ENCODE peak calls at places on chromosomes 12 and 14, in six cellular contexts. M, A, F, Z, D and X are unnamed samples. For H3K36me3, the result is how much of the 10 kb centered on the place peaks cover.

GRCh38 chr12:34033628-34034296 is 11.5 kb downstream of the ALG10 start:
- DNase-seq in M (peak), A (no peak), F (peak), Z (no peak), D (no peak), X (no peak)

GRCh38 chr12:62347922-62348650 is 87.9 kb downstream of the USP15 start:
- DNase-seq in M (peak), A (no peak), F (no peak), Z (no peak), D (no peak), X (no peak)

GRCh38 chr14:47917344-47917954 is 242.0 kb upstream of the MDGA2 start:
- DNase-seq in M (peak), A (no peak), F (peak), Z (no peak), D (no peak), X (no peak)

GRCh38 chr14:65238456-65238855 is 136.1 kb upstream of the MAX start:
- DNase-seq in M (peak), A (peak), F (no peak), Z (no peak), D (no peak), X (no peak)

GRCh38 chr12:103312742-103313354 is 182.9 kb downstream of the C12orf42 start:
- DNase-seq in M (no peak), A (no peak), F (no peak), Z (no peak), D (no peak), X (no peak)

GRCh38 chr14:22630486-22630885 is 13.7 kb downstream of the OR6J1 start:
- DNase-seq in M (no peak), A (no peak), F (no peak), Z (no peak), D (no peak), X (no peak)

GRCh38 chr12:91896725-91897515 is 248.7 kb downstream of the BTG1 start:
- DNase-seq in M (no peak), A (peak), F (no peak), Z (no peak), D (peak), X (no peak)

GRCh38 chr12:92506460-92506859 is 196.3 kb upstream of the PLEKHG7 start:
- DNase-seq in M (no peak), A (no peak), F (no peak), Z (no peak), D (no peak), X (no peak)

GRCh38 chr14:89723930-89724915 is 230.3 kb downstream of the EFCAB11 start:
- DNase-seq in M (no peak), A (no peak), F (no peak), Z (no peak), D (no peak), X (no peak)

GRCh38 chr14:55301722-55302121 is 30.5 kb downstream of the FBXO34 start:
- DNase-seq in M (peak), A (no peak), F (no peak), Z (peak), D (no peak), X (no peak)

GRCh38 chr12:83823386-83824045 is 1089.1 kb downstream of the SLC6A15 start:
- DNase-seq in M (peak), A (no peak), F (peak), Z (no peak), D (no peak), X (no peak)

GRCh38 chr12:62860501-62861156 is 74.3 kb downstream of the PPM1H start:
- DNase-seq in M (no peak), A (no peak), F (no peak), Z (no peak), D (no peak), X (no peak)

GRCh38 chr14:22549304-22549962 is 39.6 kb downstream of the DAD1 start:
- DNase-seq in M (no peak), A (no peak), F (no peak), Z (no peak), D (no peak), X (no peak)

GRCh38 chr14:98101323-98101722 is 1170.7 kb downstream of the BCL11B start:
- DNase-seq in M (no peak), A (no peak), F (no peak), Z (no peak), D (no peak), X (no peak)

GRCh38 chr12:4505381-4505986 is 33.2 kb upstream of the RAD51AP1 start:
- DNase-seq in M (no peak), A (no peak), F (no peak), Z (no peak), D (no peak), X (no peak)

GRCh38 chr14:105930572-105930971 is 404.2 kb downstream of the TMEM121 start:
- DNase-seq in M (no peak), A (no peak), F (no peak), Z (no peak), D (no peak), X (no peak)

GRCh38 chr14:84814391-84814790 is 715.6 kb upstream of the FLRT2 start:
- DNase-seq in M (no peak), A (no peak), F (no peak), Z (no peak), D (no peak), X (no peak)

GRCh38 chr14:68807148-68807600 is 14.3 kb upstream of the ZFP36L1 start:
- DNase-seq in M (no peak), A (peak), F (peak), Z (no peak), D (peak), X (peak)

GRCh38 chr14:89025581-89026236 is 201.3 kb downstream of the TTC8 start:
- DNase-seq in M (no peak), A (no peak), F (no peak), Z (no peak), D (peak), X (no peak)

GRCh38 chr12:20463920-20464524 is 95.7 kb downstream of the PDE3A start:
- DNase-seq in M (peak), A (no peak), F (peak), Z (no peak), D (no peak), X (no peak)

GRCh38 chr12:33942172-33942571 is 80.1 kb upstream of the ALG10 start:
- DNase-seq in M (peak), A (no peak), F (no peak), Z (no peak), D (no peak), X (no peak)

GRCh38 chr14:99320105-99320572 is 48.1 kb upstream of the BCL11B start:
- DNase-seq in M (peak), A (no peak), F (peak), Z (no peak), D (no peak), X (no peak)

GRCh38 chr12:71780207-71780822 is 25.7 kb downstream of the RAB21 start:
- DNase-seq in M (peak), A (no peak), F (peak), Z (no peak), D (no peak), X (no peak)

GRCh38 chr12:104133861-104134260 is 4.1 kb downstream of the NFYB start:
- DNase-seq in M (no peak), A (no peak), F (no peak), Z (no peak), D (no peak), X (no peak)

GRCh38 chr12:108561852-108562347 is 496 bp upstream of the ISCU start:
- DNase-seq in M (peak), A (no peak), F (no peak), Z (no peak), D (no peak), X (no peak)

GRCh38 chr14:81729622-81730021 is 196.0 kb upstream of the SEL1L start:
- DNase-seq in M (no peak), A (no peak), F (no peak), Z (no peak), D (no peak), X (no peak)

GRCh38 chr12:1934831-1935230 is 16.4 kb upstream of the CACNA2D4 start:
- DNase-seq in M (no peak), A (peak), F (no peak), Z (no peak), D (no peak), X (no peak)

GRCh38 chr14:50434530-50434929 is 37.8 kb upstream of the CDKL1 start:
- DNase-seq in M (no peak), A (no peak), F (no peak), Z (no peak), D (no peak), X (no peak)
- H3K36me3 ChIP-seq in M (under half), A (under half), F (under half), Z (under half), D (under half), X (under half)

DNA sequence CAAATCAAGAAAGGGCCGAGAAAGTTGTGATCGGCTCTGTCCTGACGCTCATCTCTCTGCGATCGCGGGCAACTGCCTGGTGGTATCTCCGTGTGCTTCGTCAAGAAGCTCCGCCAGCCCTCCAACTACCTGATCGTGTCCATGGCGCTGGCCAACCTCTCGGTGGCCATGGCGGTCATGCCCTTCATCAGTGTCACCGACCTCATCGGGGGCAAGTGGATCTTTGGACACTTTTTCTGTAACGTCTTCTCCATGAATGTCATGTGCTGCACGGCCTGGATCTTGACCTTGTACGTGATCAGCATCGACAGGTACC is 1.6 kb upstream of the HEBP1 start:
- DNase-seq in M (no peak), A (no peak), F (no peak), Z (no peak), D (no peak), X (no peak)
- H3K27ac ChIP-seq in M (no peak), A (peak), F (no peak), Z (no peak), D (peak), X (peak)

GRCh38 chr14:61080591-61081010 is 99.6 kb downstream of the SLC38A6 start:
- DNase-seq in M (no peak), A (no peak), F (peak), Z (no peak), D (no peak), X (no peak)
- TF ChIP-seq CTCF in M (no peak), A (no peak), F (peak), Z (no peak), D (no peak), X (no peak)

DNA sequence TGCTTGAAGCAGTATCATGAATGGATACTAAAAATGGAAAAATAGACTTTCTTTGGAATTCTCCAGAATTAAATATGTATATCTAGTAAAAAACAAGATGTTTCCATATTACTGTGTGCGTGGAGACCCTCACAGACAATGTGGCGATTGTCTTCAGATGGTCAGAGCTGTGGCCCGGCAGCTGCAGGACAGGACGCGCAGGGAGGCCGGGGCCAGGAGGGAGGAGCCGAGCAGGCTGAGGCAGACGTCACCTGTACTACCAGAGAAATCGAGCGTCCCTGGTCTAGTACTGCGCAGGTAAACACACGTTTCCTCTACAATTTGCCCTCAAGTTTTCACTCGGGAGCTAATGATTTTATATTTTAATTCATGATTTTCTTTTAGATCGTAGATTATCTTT is 22.8 kb downstream of the DDX51 start:
- DNase-seq in M (no peak), A (no peak), F (no peak), Z (no peak), D (no peak), X (no peak)
- H3K36me3 ChIP-seq in M (under half), A (half or more), F (half or more), Z (under half), D (under half), X (under half)

GRCh38 chr12:14927267-14927666 is 11.1 kb downstream of the ERP27 start:
- DNase-seq in M (no peak), A (no peak), F (no peak), Z (no peak), D (no peak), X (no peak)

GRCh38 chr12:14928946-14929345 is 9.4 kb downstream of the ERP27 start:
- DNase-seq in M (peak), A (no peak), F (no peak), Z (no peak), D (no peak), X (peak)

GRCh38 chr12:14931791-14932560 is 6.4 kb downstream of the ERP27 start:
- DNase-seq in M (peak), A (no peak), F (no peak), Z (no peak), D (no peak), X (no peak)

GRCh38 chr12:14931359-14931758 is 7.0 kb downstream of the ERP27 start:
- DNase-seq in M (peak), A (no peak), F (no peak), Z (no peak), D (no peak), X (no peak)

DNA sequence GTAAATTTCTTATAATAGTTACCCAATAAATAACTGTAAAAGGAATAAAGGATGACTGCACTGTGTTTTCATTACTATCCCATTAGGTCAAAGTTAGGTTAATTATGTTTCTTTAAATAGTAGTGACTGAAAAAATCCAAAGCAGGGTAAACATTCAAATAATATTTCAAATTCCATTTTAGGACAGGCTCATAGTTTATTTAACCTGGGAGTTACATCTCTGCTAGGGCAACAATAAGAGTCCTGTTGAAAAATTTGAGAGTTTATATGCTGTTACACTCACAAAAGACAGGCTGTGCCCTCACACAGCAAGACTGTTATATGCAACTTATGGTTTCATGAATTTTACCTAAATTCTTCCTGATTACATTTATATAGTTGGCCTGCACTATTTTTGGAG is 8.0 kb downstream of the ERP27 start:
- DNase-seq in M (peak), A (no peak), F (no peak), Z (no peak), D (no peak), X (no peak)
- H3K27ac ChIP-seq in M (no peak), A (no peak), F (no peak), Z (no peak), D (no peak), X (no peak)